ENCODE peak calls at places on chromosomes 2 and 18, in five cellular contexts. M, O, E, J and Z are unnamed samples.

GRCh38 chr18:341102-341501 is 73.3 kb upstream of the THOC1 start:
- DNase-seq in M (no peak), O (no peak), E (no peak), J (no peak), Z (no peak)

GRCh38 chr2:37583402-37583801 is 88.0 kb downstream of the CDC42EP3 start:
- DNase-seq in O (no peak), E (no peak), J (no peak), M (no peak), Z (no peak)

GRCh38 chr2:174335605-174336402 is 1.1 kb downstream of the SP9 start:
- DNase-seq in O (no peak), E (peak; percentile 74), J (peak; percentile 50), M (no peak), Z (no peak)

GRCh38 chr2:182048088-182048487 is 62.4 kb downstream of the PPP1R1C start:
- DNase-seq in J (no peak), M (no peak), O (no peak), E (no peak), Z (no peak)

GRCh38 chr2:48756289-48756688 is 765 bp upstream of the LHCGR start:
- DNase-seq in E (no peak), M (no peak), J (no peak), O (no peak), Z (no peak)

GRCh38 chr2:74648009-74648443 is at the start of gene M1AP:
- DNase-seq in O (no peak), J (no peak), M (no peak), E (peak; percentile 86), Z (no peak)

GRCh38 chr2:26630669-26631360 is 10.4 kb downstream of the CIB4 start:
- DNase-seq in J (no peak), E (no peak), O (no peak), M (peak; percentile 86), Z (peak; percentile 79)

GRCh38 chr2:126894585-126895182 is 4.0 kb upstream of the TEX51 start:
- DNase-seq in E (no peak), M (no peak), O (no peak), J (no peak), Z (no peak)

GRCh38 chr2:236366049-236366387 is 101.8 kb upstream of the ASB18 start:
- DNase-seq in O (no peak), E (no peak), M (no peak), J (no peak), Z (no peak)

GRCh38 chr2:149872041-149872440 is 284.5 kb upstream of the MMADHC start:
- DNase-seq in J (no peak), M (no peak), E (no peak), O (no peak), Z (no peak)

GRCh38 chr18:57353940-57354461 is 1.6 kb downstream of the ST8SIA3 start:
- DNase-seq in M (peak; percentile 2), O (no peak), J (peak; percentile 45), E (peak; percentile 93), Z (peak; percentile 3)

GRCh38 chr2:19746611-19747309 is 155.0 kb downstream of the TTC32 start:
- DNase-seq in M (peak; percentile 19), J (peak; percentile 41), O (no peak), E (peak; percentile 83), Z (peak; percentile 48)

GRCh38 chr2:100767224-100767653 is 52.7 kb upstream of the NPAS2 start:
- DNase-seq in O (no peak), M (no peak), E (no peak), J (no peak), Z (no peak)

GRCh38 chr2:171102802-171103201 is 57.9 kb downstream of the TLK1 start:
- DNase-seq in O (no peak), J (no peak), M (peak; percentile 35), E (no peak), Z (no peak)

GRCh38 chr2:195368530-195369216 is 288.4 kb upstream of the SLC39A10 start:
- DNase-seq in M (no peak), O (no peak), E (no peak), J (peak; percentile 8), Z (no peak)

GRCh38 chr2:44124502-44124901 is 44.2 kb upstream of the PPM1B start:
- DNase-seq in M (no peak), E (no peak), O (no peak), J (no peak), Z (no peak)

GRCh38 chr2:200156140-200156858 is 150.2 kb upstream of the SPATS2L start:
- DNase-seq in O (no peak), E (no peak), M (peak; percentile 24), J (no peak), Z (peak; percentile 62)

GRCh38 chr2:121804340-121804739 is 48.9 kb downstream of the TSN start:
- DNase-seq in E (no peak), O (peak; percentile 45), M (no peak), J (no peak), Z (no peak)

GRCh38 chr18:58264846-58265245 is 220.8 kb downstream of the NEDD4L start:
- DNase-seq in O (no peak), E (no peak), M (no peak), J (no peak), Z (no peak)

GRCh38 chr18:57627488-57627887 is 5.9 kb upstream of the NARS1 start:
- DNase-seq in E (no peak), J (no peak), O (no peak), M (no peak), Z (no peak)

GRCh38 chr2:219692521-219692920 is 65.1 kb downstream of the SLC4A3 start:
- DNase-seq in E (no peak), O (no peak), M (no peak), J (no peak), Z (no peak)

GRCh38 chr18:9827856-9828793 is 57.6 kb upstream of the TXNDC2 start:
- DNase-seq in O (no peak), M (no peak), J (peak; percentile 43), E (no peak), Z (peak; percentile 94)

GRCh38 chr2:122070241-122070731 is 314.8 kb downstream of the TSN start:
- DNase-seq in J (no peak), E (no peak), O (no peak), M (no peak), Z (no peak)

GRCh38 chr2:229202646-229203045 is 68.4 kb downstream of the PID1 start:
- DNase-seq in M (no peak), O (no peak), J (no peak), E (no peak), Z (no peak)
- TF ChIP-seq KDM1A in M (no peak), O (no peak), J (no peak), E (no peak), Z (no peak)

DNA sequence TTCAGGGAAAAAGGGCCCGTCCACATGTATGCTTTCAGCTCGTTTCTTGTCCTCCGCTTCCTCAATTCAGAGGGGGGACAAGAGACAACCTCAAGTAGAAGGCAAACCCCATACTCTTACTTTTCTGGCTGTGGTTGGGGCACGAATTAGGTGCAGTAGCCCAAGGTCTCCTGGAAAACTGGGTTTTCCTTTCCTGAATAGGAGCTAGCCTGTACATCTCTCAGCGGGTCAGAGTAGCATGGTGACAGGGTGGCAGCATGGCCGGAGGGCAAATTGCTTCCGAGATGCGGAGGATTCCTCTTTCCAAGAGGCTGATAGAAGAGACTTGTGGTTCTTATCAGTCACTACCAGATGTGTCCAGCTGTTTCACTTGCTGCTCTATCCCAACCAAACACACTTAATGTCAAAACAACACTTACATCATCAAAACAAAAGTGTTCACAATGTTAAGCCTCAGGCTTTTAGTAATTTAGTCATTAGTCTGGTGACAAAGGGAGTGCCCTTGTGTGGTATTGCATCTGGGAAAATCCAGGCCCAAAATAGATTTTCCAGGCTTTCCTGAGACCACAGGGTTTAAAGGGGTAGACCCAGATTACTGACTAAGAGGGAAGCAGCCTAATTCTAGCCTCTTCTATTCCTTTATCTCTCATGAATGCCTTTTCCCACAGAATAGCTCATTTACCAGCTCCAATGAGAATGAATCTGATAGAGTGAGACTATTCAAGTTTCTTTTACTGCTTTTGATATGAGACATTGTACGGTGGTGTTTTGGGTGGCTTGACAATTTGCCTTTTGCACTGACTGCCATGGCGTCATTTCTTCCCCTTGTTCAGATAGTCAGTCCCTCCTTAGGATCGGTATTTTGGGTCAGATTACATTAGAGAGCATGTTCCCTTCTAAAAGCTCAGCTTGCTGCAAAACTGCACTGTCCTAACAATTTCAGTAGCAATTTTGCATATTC is 162.0 kb downstream of the LTBP1 start:
- DNase-seq in M (no peak), O (no peak), J (peak; percentile 76), E (no peak), Z (peak; percentile 38)
- TF ChIP-seq KDM1A in M (no peak), O (no peak), J (peak; percentile 95), E (no peak), Z (no peak)

DNA sequence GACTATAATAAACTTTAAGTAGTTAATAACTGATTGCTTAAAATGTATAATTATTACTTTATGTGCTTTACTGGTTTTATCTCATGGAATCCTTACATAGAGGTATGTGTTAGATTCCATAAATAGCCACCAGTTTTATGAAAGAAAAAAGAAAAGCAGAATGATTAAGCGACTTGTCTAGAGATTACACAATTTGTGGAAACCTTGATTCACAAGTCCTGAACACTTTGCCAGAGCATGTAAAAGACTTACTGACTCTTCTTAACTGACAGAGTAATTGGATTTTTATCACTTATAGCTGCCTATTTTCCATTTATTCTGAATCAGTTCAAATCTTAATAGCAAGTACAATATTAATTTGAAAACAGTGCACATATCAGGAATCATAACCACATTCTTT is 448.7 kb upstream of the NETO1 start:
- DNase-seq in O (no peak), E (no peak), M (no peak), J (no peak), Z (no peak)
- TF ChIP-seq KDM1A in O (no peak), E (no peak), M (no peak), J (no peak), Z (no peak)

GRCh38 chr18:68841301-68841700 is 43.4 kb downstream of the CCDC102B start:
- DNase-seq in M (no peak), J (no peak), E (no peak), O (no peak), Z (no peak)
- TF ChIP-seq KDM1A in M (no peak), J (no peak), E (no peak), O (no peak), Z (no peak)

DNA sequence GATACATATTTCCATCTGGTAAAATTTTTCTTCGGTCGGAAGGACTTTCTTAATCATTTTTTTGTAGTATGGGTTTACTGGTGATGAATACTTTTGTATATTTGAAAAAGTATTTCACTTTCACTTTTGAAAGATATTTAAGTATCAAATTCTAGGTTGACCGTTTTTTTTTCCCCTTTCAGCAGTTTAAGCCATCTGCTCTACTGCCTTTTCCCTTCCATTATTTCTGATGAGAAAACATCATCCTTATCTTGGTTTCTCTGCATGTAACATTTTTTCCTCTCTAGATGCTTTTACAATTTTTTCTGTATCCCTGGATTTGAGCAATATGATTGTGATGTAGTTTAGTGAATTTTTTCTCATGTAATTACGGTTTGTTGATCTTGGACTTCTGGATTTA is 87.0 kb downstream of the MTX2 start:
- DNase-seq in M (no peak), J (no peak), O (no peak), E (no peak), Z (no peak)
- TF ChIP-seq KDM1A in M (no peak), J (no peak), O (no peak), E (no peak), Z (no peak)

GRCh38 chr2:226185613-226186211 is 613.9 kb downstream of the IRS1 start:
- DNase-seq in J (no peak), E (no peak), M (no peak), O (no peak), Z (peak; percentile 18)
- TF ChIP-seq KDM1A in J (no peak), E (no peak), M (no peak), O (no peak), Z (no peak)